ENCODE peak calls at places on chromosomes 7 and 10, in six cellular contexts. H, C, R, P, V and N are unnamed samples.

GRCh38 chr7:45192546-45193177 is 35.1 kb downstream of the RAMP3 start:
- DNase-seq in H (no peak), C (no peak), R (no peak), P (no peak), V (no peak), N (no peak)

GRCh38 chr10:5542100-5542499 is 17.3 kb downstream of the CALML3 start:
- DNase-seq in H (no peak), C (no peak), R (no peak), P (no peak), V (no peak), N (no peak)

GRCh38 chr10:126253613-126254002 is 134.7 kb downstream of the ADAM12 start:
- DNase-seq in H (no peak), C (no peak), R (no peak), P (no peak), V (no peak), N (no peak)

GRCh38 chr10:127020260-127020659 is 115.0 kb downstream of the DOCK1 start:
- DNase-seq in H (no peak), C (no peak), R (no peak), P (no peak), V (no peak), N (no peak)

GRCh38 chr10:34049887-34050286 is 715.4 kb upstream of the NRP1 start:
- DNase-seq in H (no peak), C (peak; percentile 82), R (no peak), P (peak; percentile 93), V (no peak), N (no peak)

GRCh38 chr7:27608776-27609495 is 53.7 kb downstream of the HIBADH start:
- DNase-seq in H (no peak), C (no peak), R (no peak), P (peak; percentile 75), V (no peak), N (no peak)

GRCh38 chr10:127195571-127196226 is 692 bp downstream of the INSYN2A start:
- DNase-seq in H (no peak), C (peak; percentile 12), R (no peak), P (peak; percentile 41), V (no peak), N (no peak)

GRCh38 chr7:129607471-129608120 is 3.9 kb upstream of the NRF1 start:
- DNase-seq in H (peak; percentile 69), C (no peak), R (no peak), P (no peak), V (no peak), N (no peak)

GRCh38 chr10:114362831-114363355 is 41.4 kb downstream of the AFAP1L2 start:
- DNase-seq in H (no peak), C (no peak), R (no peak), P (no peak), V (no peak), N (no peak)

GRCh38 chr7:142939226-142939910 is at the start of gene LLCFC1:
- DNase-seq in H (peak; percentile 19), C (no peak), R (no peak), P (no peak), V (no peak), N (no peak)

GRCh38 chr10:20084451-20084850 is 268.2 kb downstream of the PLXDC2 start:
- DNase-seq in H (no peak), C (no peak), R (no peak), P (no peak), V (no peak), N (no peak)

GRCh38 chr7:151283302-151283701 is 34.8 kb upstream of the SMARCD3 start:
- DNase-seq in H (no peak), C (no peak), R (no peak), P (no peak), V (no peak), N (no peak)

GRCh38 chr7:562394-562675 is 42.7 kb upstream of the PDGFA start:
- DNase-seq in H (no peak), C (no peak), R (no peak), P (no peak), V (no peak), N (no peak)

GRCh38 chr10:125472037-125472607 is 210.8 kb downstream of the TEX36 start:
- DNase-seq in H (no peak), C (no peak), R (no peak), P (no peak), V (no peak), N (no peak)

GRCh38 chr10:87750001-87750651 is 67.9 kb downstream of the ATAD1 start:
- DNase-seq in H (no peak), C (peak; percentile 61), R (no peak), P (peak; percentile 92), V (no peak), N (no peak)

GRCh38 chr10:58334817-58335305 is at the start of gene UBE2D1:
- DNase-seq in H (peak; percentile 84), C (peak; percentile 56), R (peak; percentile 53), P (peak; percentile 73), V (peak; percentile 91), N (peak; percentile 54)

GRCh38 chr10:98030991-98031431 is 590 bp upstream of the CRTAC1 start:
- DNase-seq in H (no peak), C (no peak), R (no peak), P (peak; percentile 3), V (peak; percentile 31), N (no peak)
- H3K4me3 ChIP-seq in H (no peak overlapping the region), C (no peak overlapping the region), R (peak overlapping the region; percentile 71), P (no peak overlapping the region), V (peak overlapping the region; percentile 26), N (no peak overlapping the region)

DNA sequence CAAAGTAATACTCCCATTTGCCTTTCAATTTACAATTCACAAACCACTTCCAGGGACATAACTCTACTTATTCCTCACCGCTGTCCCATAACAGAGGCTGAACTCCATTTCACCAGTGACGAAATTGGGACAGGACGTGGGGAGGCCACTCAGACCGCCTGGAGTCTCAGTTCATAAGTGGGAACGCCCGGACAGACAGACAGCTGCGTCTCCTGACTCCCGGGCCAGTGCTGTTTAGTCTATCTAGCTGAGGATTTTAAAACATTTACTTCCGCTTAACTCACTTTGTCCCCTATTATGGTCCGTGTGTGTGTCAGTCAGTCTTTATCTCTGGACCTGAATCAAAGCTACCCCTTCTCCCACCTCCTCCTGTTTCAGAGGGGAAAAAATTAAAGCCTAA is 67.4 kb upstream of the ZNF438 start:
- DNase-seq in H (no peak), C (peak; percentile 80), R (no peak), P (no peak), V (no peak), N (no peak)
- H3K27ac ChIP-seq in H (no peak overlapping the region), C (peak overlapping the region; percentile 22), R (no peak overlapping the region), P (no peak overlapping the region), V (no peak overlapping the region), N (no peak overlapping the region)

GRCh38 chr10:129865413-129865812 is 98.7 kb downstream of the EBF3 start:
- DNase-seq in H (no peak), C (no peak), R (no peak), P (no peak), V (no peak), N (no peak)

GRCh38 chr10:129866894-129867293 is 97.2 kb downstream of the EBF3 start:
- DNase-seq in H (no peak), C (no peak), R (no peak), P (no peak), V (no peak), N (no peak)

GRCh38 chr10:129864601-129865126 is 99.4 kb downstream of the EBF3 start:
- DNase-seq in H (no peak), C (peak; percentile 2), R (no peak), P (no peak), V (no peak), N (no peak)

GRCh38 chr10:129867780-129868179 is 96.3 kb downstream of the EBF3 start:
- DNase-seq in H (no peak), C (no peak), R (no peak), P (no peak), V (no peak), N (no peak)

GRCh38 chr10:129865960-129866359 is 98.1 kb downstream of the EBF3 start:
- DNase-seq in H (no peak), C (no peak), R (no peak), P (no peak), V (no peak), N (no peak)
- H3K9me3 ChIP-seq in H (no peaks in the 10 kb centered on the region), C (peaks cover 14% of the 10 kb centered on the region), R (no peaks in the 10 kb centered on the region), P (no peaks in the 10 kb centered on the region), V (no peaks in the 10 kb centered on the region), N (no peaks in the 10 kb centered on the region)

GRCh38 chr7:16063691-16064090 is 357.6 kb downstream of the CRPPA start:
- DNase-seq in H (no peak), C (no peak), R (no peak), P (no peak), V (no peak), N (no peak)

GRCh38 chr7:16062269-16062668 is 359.1 kb downstream of the CRPPA start:
- DNase-seq in H (no peak), C (peak; percentile 75), R (no peak), P (peak; percentile 85), V (no peak), N (no peak)

GRCh38 chr7:16066805-16067459 is 354.4 kb downstream of the CRPPA start:
- DNase-seq in H (no peak), C (no peak), R (no peak), P (peak; percentile 23), V (no peak), N (no peak)

GRCh38 chr7:16063241-16063640 is 358.1 kb downstream of the CRPPA start:
- DNase-seq in H (no peak), C (no peak), R (no peak), P (no peak), V (no peak), N (no peak)

DNA sequence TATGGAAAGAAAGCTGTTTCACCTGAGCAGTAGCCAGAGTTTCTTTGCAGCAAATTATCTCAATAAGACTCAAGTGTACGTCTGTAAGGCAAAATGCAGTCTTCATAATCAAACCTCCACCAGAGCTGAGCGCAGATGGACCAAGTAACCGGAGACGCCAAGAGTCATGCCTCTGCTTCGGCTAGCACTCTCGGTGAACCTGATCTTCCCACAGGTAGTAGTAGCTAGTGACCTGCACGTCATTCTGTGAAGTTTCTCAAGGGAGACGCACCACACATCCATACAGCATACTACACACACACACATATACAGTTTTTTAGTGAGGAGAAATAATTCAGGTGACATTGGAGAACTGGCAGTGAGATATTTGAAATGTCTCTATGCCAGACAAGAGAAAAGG is 357.0 kb downstream of the CRPPA start:
- DNase-seq in H (no peak), C (no peak), R (no peak), P (no peak), V (no peak), N (no peak)
- H3K4me3 ChIP-seq in H (no peak overlapping the region), C (no peak overlapping the region), R (no peak overlapping the region), P (no peak overlapping the region), V (no peak overlapping the region), N (no peak overlapping the region)

DNA sequence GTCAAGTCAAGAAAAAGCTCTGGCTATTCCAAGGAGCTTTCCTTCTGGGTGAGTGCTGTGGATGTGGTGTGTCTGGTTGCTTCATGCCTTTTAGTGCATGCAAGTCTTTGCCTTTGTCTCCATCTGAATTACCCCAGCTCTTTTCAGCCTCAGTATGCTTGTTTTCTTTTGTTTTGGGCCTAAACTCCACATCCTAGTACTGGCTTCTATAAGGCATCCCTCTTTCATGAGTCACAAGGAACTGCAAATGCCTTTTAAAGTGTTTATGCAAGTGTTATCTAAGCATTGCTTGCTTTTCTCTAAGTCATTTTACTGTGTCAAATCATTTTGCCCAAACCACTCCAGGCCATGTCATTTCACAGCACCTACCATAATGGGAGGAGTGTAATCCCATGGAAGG is 132.1 kb downstream of the PLCE1 start:
- DNase-seq in H (no peak), C (peak; percentile 94), R (no peak), P (peak; percentile 90), V (no peak), N (no peak)
- H3K27ac ChIP-seq in H (no peak overlapping the region), C (peak overlapping the region; percentile 84), R (peak overlapping the region; percentile 61), P (peak overlapping the region; percentile 5), V (no peak overlapping the region), N (no peak overlapping the region)

GRCh38 chr7:67673861-67674260 is 677.2 kb downstream of the TYW1 start:
- DNase-seq in H (no peak), C (no peak), R (no peak), P (no peak), V (no peak), N (no peak)
- H3K9me3 ChIP-seq in H (peaks cover 2% of the 10 kb centered on the region), C (peaks cover 27% of the 10 kb centered on the region), R (no peaks in the 10 kb centered on the region), P (peaks cover 2% of the 10 kb centered on the region), V (no peaks in the 10 kb centered on the region), N (peaks cover 4% of the 10 kb centered on the region)